ENCODE peak calls at places on chromosomes 3 and 15, in nine cellular contexts. X is stimulated activated CD4-positive, alpha-beta T cell treated with anti-CD3 and anti-CD28 coated beads, Interleukin-2, amount 100 ng/mL, for 48 hours; O is progenitor cell of endocrine pancreas; V is myocyte; J is RWPE1; N is amniotic stem cell; A is T1000; F is H54; R is EL. C is an unnamed sample.

GRCh38 chr3:150449169-150449721 is 41.1 kb downstream of the TSC22D2 start:
- DNase-seq in R (peak; percentile 80), X (no peak), J (peak; percentile 34), N (no peak), A (no peak), F (no peak), O (no peak), V (peak; percentile 47), C (no peak)

GRCh38 chr15:43883571-43883970 is 56.8 kb downstream of the WDR76 start:
- DNase-seq in J (no peak), A (no peak), O (no peak), R (no peak), V (no peak), X (no peak), F (no peak), N (no peak), C (no peak)

GRCh38 chr15:23564798-23565394 is 578 bp upstream of the MKRN3 start:
- DNase-seq in A (no peak), J (no peak), N (no peak), X (no peak), R (peak; percentile 1), V (peak; percentile 37), O (no peak), F (peak; percentile 19), C (no peak)

GRCh38 chr3:115792206-115792955 is 169.1 kb downstream of the GAP43 start:
- DNase-seq in R (peak; percentile 31), N (no peak), J (no peak), A (no peak), V (peak; percentile 60), X (no peak), F (no peak), O (no peak), C (peak; percentile 8)

GRCh38 chr15:60179786-60180391 is 175.8 kb downstream of the FOXB1 start:
- DNase-seq in J (peak; percentile 51), R (peak; percentile 47), N (peak; percentile 23), O (no peak), V (peak; percentile 55), F (peak; percentile 7), A (no peak), X (no peak), C (no peak)

GRCh38 chr3:50165388-50166308 is 10.5 kb downstream of the SEMA3F start:
- DNase-seq in R (peak; percentile 74), F (no peak), X (no peak), A (no peak), O (no peak), V (peak; percentile 57), N (no peak), J (no peak), C (no peak)

GRCh38 chr15:25717861-25718504 is 145.1 kb downstream of the ATP10A start:
- DNase-seq in A (no peak), R (no peak), J (no peak), V (no peak), O (no peak), N (no peak), F (no peak), X (no peak), C (no peak)

GRCh38 chr3:181581651-181582050 is 130.1 kb upstream of the SOX2 start:
- DNase-seq in V (no peak), J (no peak), R (no peak), F (no peak), N (no peak), X (no peak), A (no peak), O (no peak), C (no peak)

GRCh38 chr15:77568960-77569646 is 63.6 kb downstream of the LINGO1 start:
- DNase-seq in N (no peak), J (peak; percentile 48), R (peak; percentile 23), V (no peak), X (no peak), O (no peak), A (no peak), F (no peak), C (no peak)

GRCh38 chr15:64979252-64979710 is 10.4 kb downstream of the SPG21 start:
- DNase-seq in X (no peak), N (no peak), O (no peak), J (no peak), V (no peak), A (no peak), F (no peak), R (no peak), C (no peak)

GRCh38 chr3:128496602-128497304 is 3.8 kb upstream of the GATA2 start:
- DNase-seq in V (no peak), R (no peak), X (no peak), O (no peak), F (no peak), J (no peak), N (no peak), A (no peak), C (no peak)

GRCh38 chr3:151228291-151229125 is 25.5 kb upstream of the GPR171 start:
- DNase-seq in X (no peak), N (no peak), R (peak; percentile 64), V (peak; percentile 5), F (no peak), O (no peak), A (no peak), J (peak; percentile 68), C (no peak)

GRCh38 chr3:110815008-110815583 is 256.5 kb upstream of the NECTIN3 start:
- DNase-seq in J (peak; percentile 16), F (peak; percentile 3), V (peak; percentile 73), X (no peak), O (no peak), A (no peak), N (peak; percentile 32), R (peak; percentile 88), C (no peak)

GRCh38 chr3:173253471-173253870 is 112.4 kb upstream of the SPATA16 start:
- DNase-seq in O (no peak), X (no peak), J (no peak), F (no peak), N (no peak), A (no peak), V (no peak), R (no peak), C (no peak)

GRCh38 chr3:62201438-62202035 is 171.8 kb downstream of the FEZF2 start:
- DNase-seq in F (no peak), A (no peak), V (peak; percentile 54), X (no peak), R (peak; percentile 4), O (no peak), J (peak; percentile 22), N (no peak), C (no peak)

GRCh38 chr15:67089218-67090193 is 24.1 kb downstream of the SMAD3 start:
- DNase-seq in A (no peak), N (no peak), X (no peak), J (peak; percentile 71), V (peak; percentile 26), F (no peak), R (peak; percentile 81), O (no peak), C (no peak)

GRCh38 chr3:122564155-122564912 is at the start of the genes DTX3L and PARP9:
- DNase-seq in O (peak; percentile 45), X (peak; percentile 63), A (peak; percentile 45), V (peak; percentile 82), F (peak; percentile 89), J (peak; percentile 91), R (peak; percentile 91), N (peak; percentile 65), C (peak; percentile 87)

GRCh38 chr15:31215490-31216209 is 111.0 kb upstream of the KLF13 start:
- DNase-seq in V (peak; percentile 62), F (peak; percentile 79), N (peak; percentile 25), O (peak; percentile 76), J (peak; percentile 76), R (peak; percentile 57), X (peak; percentile 82), A (peak; percentile 42), C (peak; percentile 76)

GRCh38 chr3:39166134-39166710 is 12.8 kb upstream of the CSRNP1 start:
- DNase-seq in O (no peak), N (peak; percentile 68), A (peak; percentile 54), V (peak; percentile 76), R (peak; percentile 97), J (no peak), X (no peak), F (peak; percentile 51), C (no peak)

GRCh38 chr15:91852741-91853500 is 587 bp upstream of the SLCO3A1 start:
- DNase-seq in V (peak; percentile 12), X (peak; percentile 66), J (peak; percentile 80), R (peak; percentile 60), A (peak; percentile 61), F (peak; percentile 59), N (peak; percentile 28), O (peak; percentile 57), C (peak; percentile 74)

GRCh38 chr15:59424626-59425025 is 13.4 kb upstream of the FAM81A start:
- DNase-seq in F (no peak), X (no peak), R (no peak), N (no peak), V (no peak), O (no peak), J (no peak), A (no peak), C (no peak)

GRCh38 chr3:28674212-28674611 is 325.6 kb upstream of the AZI2 start:
- DNase-seq in R (no peak), J (no peak), O (no peak), F (no peak), X (no peak), N (no peak), V (no peak), A (no peak), C (no peak)

GRCh38 chr3:114758828-114759709 is 388.0 kb downstream of the ZBTB20 start:
- DNase-seq in X (no peak), V (peak; percentile 45), A (no peak), R (peak; percentile 53), O (no peak), J (no peak), F (no peak), N (no peak), C (no peak)

GRCh38 chr15:60626669-60627068 is 147.7 kb upstream of the ICE2 start:
- DNase-seq in X (no peak), O (no peak), V (no peak), F (no peak), R (no peak), J (no peak), A (no peak), N (no peak), C (no peak)

GRCh38 chr15:45111390-45112142 is 2.4 kb downstream of the DUOX2 start:
- DNase-seq in X (no peak), F (no peak), O (no peak), R (no peak), J (no peak), V (no peak), A (no peak), N (no peak), C (no peak)

GRCh38 chr15:47427463-47427862 is 289.8 kb upstream of the SEMA6D start:
- DNase-seq in F (no peak), R (no peak), N (no peak), X (no peak), J (no peak), O (no peak), A (no peak), V (no peak), C (no peak)

GRCh38 chr3:176814252-176814651 is 383.0 kb downstream of the TBL1XR1 start:
- DNase-seq in R (peak; percentile 55), V (peak; percentile 78), X (peak; percentile 1), J (no peak), A (no peak), N (peak; percentile 16), F (peak; percentile 51), O (peak; percentile 41), C (no peak)

GRCh38 chr3:114878119-114878839 is 268.8 kb downstream of the ZBTB20 start:
- DNase-seq in N (no peak), F (no peak), V (no peak), O (no peak), J (peak; percentile 10), X (no peak), A (no peak), R (peak; percentile 54), C (no peak)

GRCh38 chr3:38009807-38010591 is 19.4 kb downstream of the VILL start:
- DNase-seq in O (no peak), V (no peak), N (no peak), J (no peak), F (no peak), X (no peak), A (no peak), R (no peak), C (no peak)

GRCh38 chr3:171348121-171348520 is 112.1 kb downstream of the TNIK start:
- DNase-seq in A (no peak), X (no peak), V (no peak), O (no peak), J (no peak), F (no peak), R (peak; percentile 52), N (no peak), C (no peak)

GRCh38 chr15:52164631-52165265 is 26.4 kb downstream of the GNB5 start:
- DNase-seq in O (no peak), X (no peak), N (no peak), A (no peak), V (no peak), R (peak; percentile 23), F (no peak), J (no peak), C (no peak)